ENCODE peak calls at places on chromosomes 4 and X, in six cellular contexts. P, D, S, I, C and X are unnamed samples.
A peak's percentile ranks its signal among the peaks of the same experiment; 100 is the strongest.

GRCh38 chr4:144583658-144584057 is 62.3 kb upstream of the HHIP start:
- DNase-seq in D (no peak), C (no peak), P (no peak), I (no peak), S (no peak), X (no peak)

GRCh38 chrX:14697453-14697852 is 168.1 kb downstream of the GLRA2 start:
- DNase-seq in I (peak; percentile 11), D (peak; percentile 13), S (peak; percentile 34), C (no peak), P (peak; percentile 2), X (no peak)

GRCh38 chr4:115323106-115323684 is 209.8 kb upstream of the NDST4 start:
- DNase-seq in S (no peak), I (no peak), C (no peak), P (no peak), D (no peak), X (no peak)

GRCh38 chr4:823093-823760 is 2.7 kb downstream of the CPLX1 start:
- DNase-seq in I (no peak), D (no peak), P (no peak), C (no peak), S (no peak), X (no peak)

GRCh38 chr4:167934216-167934615 is 158.1 kb upstream of the ANXA10 start:
- DNase-seq in P (no peak), I (no peak), S (no peak), D (no peak), C (no peak), X (no peak)

GRCh38 chrX:34810364-34810763 is 132.2 kb upstream of the FAM47B start:
- DNase-seq in C (no peak), P (no peak), I (no peak), D (no peak), S (no peak), X (no peak)

GRCh38 chrX:8879750-8880149 is 78.6 kb upstream of the FAM9A start:
- DNase-seq in P (no peak), C (peak; percentile 14), S (no peak), I (peak; percentile 19), D (peak; percentile 27), X (no peak)

GRCh38 chr4:22216278-22216677 is 267.7 kb upstream of the KCNIP4 start:
- DNase-seq in S (no peak), C (no peak), I (no peak), P (no peak), D (no peak), X (no peak)

GRCh38 chr4:6227412-6228157 is 27.2 kb upstream of the JAKMIP1 start:
- DNase-seq in S (no peak), C (no peak), I (no peak), D (no peak), P (no peak), X (no peak)

GRCh38 chr4:110638347-110638746 is 15.5 kb upstream of the PITX2 start:
- DNase-seq in P (no peak), D (no peak), C (no peak), I (no peak), S (no peak), X (no peak)

GRCh38 chr4:3480528-3481112 is 17.5 kb downstream of the DOK7 start:
- DNase-seq in P (peak; percentile 87), C (peak; percentile 83), D (peak; percentile 72), S (peak; percentile 45), I (peak; percentile 81), X (peak; percentile 65)

GRCh38 chr4:113872426-113873260 is 106.8 kb downstream of the ARSJ start:
- DNase-seq in C (no peak), S (no peak), P (no peak), I (no peak), D (no peak), X (no peak)

GRCh38 chrX:57918750-57919436 is 8.6 kb upstream of the ZXDA start:
- DNase-seq in P (peak; percentile 15), I (peak; percentile 54), C (no peak), D (peak; percentile 19), S (peak; percentile 26), X (no peak)

GRCh38 chr4:88791274-88791673 is 93.6 kb upstream of the NAP1L5 start:
- DNase-seq in P (no peak), D (no peak), C (no peak), I (no peak), S (peak; percentile 13), X (no peak)

GRCh38 chrX:136810493-136810892 is 29.8 kb upstream of the ARHGEF6 start:
- DNase-seq in D (peak; percentile 52), P (no peak), I (no peak), C (no peak), S (no peak), X (no peak)

GRCh38 chr4:71198958-71199357 is 139.9 kb upstream of the SLC4A4 start:
- DNase-seq in P (no peak), I (no peak), D (peak; percentile 61), S (no peak), C (no peak), X (no peak)

GRCh38 chr4:1998296-1998695 is 10.5 kb downstream of the NELFA start:
- DNase-seq in P (no peak), I (no peak), D (no peak), S (no peak), C (no peak), X (no peak)

GRCh38 chr4:33467291-33467690 is 2747.1 kb downstream of the PCDH7 start:
- DNase-seq in I (no peak), C (peak; percentile 63), D (no peak), P (no peak), S (no peak), X (no peak)

GRCh38 chr4:186012071-186012470 is 56.9 kb upstream of the TLR3 start:
- DNase-seq in C (no peak), D (no peak), S (no peak), P (no peak), I (no peak), X (no peak)

GRCh38 chrX:129091097-129091496 is 432.2 kb downstream of the SMARCA1 start:
- DNase-seq in S (no peak), C (no peak), I (no peak), D (no peak), P (no peak), X (no peak)

GRCh38 chr4:127781303-127782024 is 658 bp upstream of the HSPA4L start:
- DNase-seq in S (no peak), D (no peak), P (peak; percentile 5), C (peak; percentile 70), I (peak; percentile 52), X (peak; percentile 26)

GRCh38 chr4:170015285-170015684 is 10.9 kb downstream of the MFAP3L start:
- DNase-seq in I (no peak), P (no peak), S (no peak), C (no peak), D (no peak), X (peak; percentile 49)

GRCh38 chr4:86089924-86090323 is 269.9 kb downstream of the MAPK10 start:
- DNase-seq in P (no peak), S (no peak), C (no peak), I (no peak), D (no peak), X (no peak)

GRCh38 chr4:182348947-182349346 is 105.7 kb downstream of the TENM3 start:
- DNase-seq in D (no peak), I (no peak), P (no peak), S (no peak), C (no peak), X (no peak)

GRCh38 chr4:100295792-100296191 is 105.5 kb upstream of the DDIT4L start:
- DNase-seq in D (no peak), P (no peak), I (no peak), S (no peak), C (no peak), X (no peak)

GRCh38 chr4:37562592-37562991 is 123.6 kb downstream of the RELL1 start:
- DNase-seq in D (no peak), S (no peak), C (no peak), P (no peak), I (no peak), X (no peak)

GRCh38 chr4:87185471-87185870 is 34.9 kb downstream of the KLHL8 start:
- DNase-seq in P (no peak), D (no peak), C (no peak), I (no peak), S (no peak), X (no peak)

GRCh38 chr4:86243750-86244149 is 116.1 kb downstream of the MAPK10 start:
- DNase-seq in D (no peak), I (no peak), C (no peak), S (no peak), P (no peak), X (no peak)

GRCh38 chr4:184843984-184844554 is 18.3 kb upstream of the ACSL1 start:
- DNase-seq in I (no peak), P (no peak), C (no peak), D (no peak), S (no peak), X (no peak)

GRCh38 chrX:11531226-11531625 is 134.5 kb downstream of the ARHGAP6 start:
- DNase-seq in D (no peak), S (no peak), I (no peak), P (no peak), C (no peak), X (no peak)

GRCh38 chr4:37865450-37865849 is 25.4 kb upstream of the TBC1D1 start:
- DNase-seq in D (no peak), C (no peak), P (no peak), I (no peak), S (no peak), X (no peak)

GRCh38 chrX:72271091-72271490 is 6.0 kb downstream of the RPS4X start:
- DNase-seq in S (no peak), C (no peak), D (no peak), P (no peak), I (no peak), X (no peak)

GRCh38 chrX:27307546-27307945 is 155.6 kb downstream of the PPP4R3C start:
- DNase-seq in P (no peak), I (no peak), C (no peak), S (no peak), D (no peak), X (no peak)

GRCh38 chr4:37904824-37905223 is 13.9 kb downstream of the TBC1D1 start:
- DNase-seq in S (no peak), I (no peak), P (no peak), C (no peak), D (no peak), X (no peak)

GRCh38 chrX:42459735-42460134 is 318.2 kb downstream of the PPP1R2C start:
- DNase-seq in I (no peak), P (no peak), D (no peak), C (no peak), S (no peak), X (no peak)

GRCh38 chrX:42456301-42456700 is 321.7 kb downstream of the PPP1R2C start:
- DNase-seq in I (no peak), D (no peak), C (no peak), S (no peak), P (no peak), X (no peak)
- H3K27ac ChIP-seq in I (no peak overlapping the region), D (no peak overlapping the region), C (no peak overlapping the region), S (no peak overlapping the region), P (no peak overlapping the region), X (no peak overlapping the region)

GRCh38 chrX:63470506-63470905 is 119.4 kb upstream of the SPIN4 start:
- DNase-seq in P (no peak), S (no peak), I (no peak), C (no peak), D (no peak), X (no peak)
- H3K27ac ChIP-seq in P (no peak overlapping the region), S (no peak overlapping the region), I (no peak overlapping the region), C (no peak overlapping the region), D (no peak overlapping the region), X (no peak overlapping the region)

GRCh38 chr4:173747537-173748257 is 217.7 kb upstream of the HAND2 start:
- DNase-seq in I (no peak), P (no peak), C (no peak), D (no peak), S (no peak), X (no peak)
- H3K27ac ChIP-seq in I (no peak overlapping the region), P (no peak overlapping the region), C (no peak overlapping the region), D (no peak overlapping the region), S (no peak overlapping the region), X (no peak overlapping the region)

GRCh38 chrX:121456315-121456714 is 408.9 kb downstream of the GLUD2 start:
- DNase-seq in D (no peak), S (no peak), I (no peak), C (no peak), P (no peak), X (no peak)
- H3K27ac ChIP-seq in D (no peak overlapping the region), S (no peak overlapping the region), I (no peak overlapping the region), C (no peak overlapping the region), P (no peak overlapping the region), X (no peak overlapping the region)